ENCODE peak calls at places on chromosomes 6 and 20, in nine cellular contexts. Q is esophagus squamous epithelium, Y is uterus, E is H1, J is tibial nerve, W is adrenal gland, O is IMR-90, X is A549, K is transverse colon. M is an unnamed sample.
A peak's percentile ranks its signal among the peaks of the same experiment; 100 is the strongest.

GRCh38 chr6:83008631-83009030 is 57.0 kb downstream of the UBE3D start:
- DNase-seq in X (peak; percentile 12), J (no peak), Q (no peak), O (no peak), W (no peak), E (no peak), K (no peak), Y (no peak), M (no peak)

GRCh38 chr6:146441907-146442306 is 101.7 kb upstream of the RAB32 start:
- DNase-seq in Y (no peak), Q (no peak), J (no peak), X (no peak), O (no peak), E (no peak), K (no peak), W (no peak), M (no peak)

GRCh38 chr20:45407067-45407745 is 883 bp upstream of the DBNDD2 start:
- DNase-seq in E (no peak), W (peak; percentile 47), J (no peak), X (no peak), Y (peak; percentile 62), O (no peak), Q (no peak), K (peak; percentile 58), M (peak; percentile 45)

GRCh38 chr6:43192911-43193310 is 10.9 kb downstream of the CUL9 start:
- DNase-seq in Q (no peak), X (no peak), E (no peak), W (no peak), Y (no peak), O (no peak), K (no peak), J (no peak), M (no peak)

GRCh38 chr6:69918766-69919165 is 52.4 kb downstream of the COL19A1 start:
- DNase-seq in J (no peak), E (no peak), X (no peak), Q (no peak), K (no peak), O (peak; percentile 6), Y (no peak), W (no peak), M (no peak)

GRCh38 chr6:129104131-129104530 is 221.2 kb downstream of the LAMA2 start:
- DNase-seq in Y (no peak), W (no peak), X (no peak), O (peak; percentile 71), J (no peak), Q (no peak), E (no peak), K (no peak), M (no peak)

GRCh38 chr6:134345780-134346179 is 27.9 kb upstream of the SGK1 start:
- DNase-seq in X (no peak), O (no peak), Q (no peak), J (peak; percentile 44), W (no peak), Y (no peak), K (no peak), E (no peak), M (no peak)

GRCh38 chr6:74578339-74578738 is 627.5 kb downstream of the COL12A1 start:
- DNase-seq in K (no peak), Q (no peak), X (peak; percentile 4), J (no peak), O (peak; percentile 89), Y (no peak), W (no peak), E (no peak), M (no peak)

GRCh38 chr20:41748756-41749582 is 130.8 kb upstream of the CHD6 start:
- DNase-seq in Y (no peak), W (no peak), X (no peak), Q (no peak), K (no peak), J (no peak), E (no peak), O (no peak), M (no peak)

GRCh38 chr20:1094706-1095220 is 23.6 kb upstream of the PSMF1 start:
- DNase-seq in W (no peak), E (no peak), O (no peak), Q (no peak), J (no peak), X (no peak), K (no peak), Y (no peak), M (no peak)

GRCh38 chr6:114282268-114282667 is 60.6 kb downstream of the HS3ST5 start:
- DNase-seq in W (no peak), O (no peak), E (no peak), Q (no peak), X (no peak), K (no peak), Y (no peak), J (no peak), M (no peak)

GRCh38 chr6:96450760-96451116 is 70.9 kb upstream of the UFL1 start:
- DNase-seq in O (no peak), Q (no peak), E (no peak), W (no peak), J (no peak), Y (no peak), K (no peak), X (no peak), M (no peak)

GRCh38 chr20:53867741-53868351 is 202.5 kb downstream of the BCAS1 start:
- DNase-seq in W (no peak), J (no peak), E (no peak), Y (no peak), Q (no peak), O (no peak), X (no peak), K (no peak), M (no peak)

GRCh38 chr6:153729189-153729588 is 309.9 kb upstream of the OPRM1 start:
- DNase-seq in Q (no peak), O (no peak), W (no peak), K (no peak), X (no peak), Y (no peak), J (no peak), E (no peak), M (no peak)

GRCh38 chr6:170444811-170445211 is 108.3 kb downstream of the PSMB1 start:
- DNase-seq in W (no peak), Q (no peak), O (no peak), Y (no peak), J (no peak), K (no peak), E (no peak), X (no peak), M (no peak)

GRCh38 chr20:57878803-57879424 is 169.1 kb upstream of the PMEPA1 start:
- DNase-seq in K (no peak), X (no peak), J (no peak), W (no peak), O (no peak), Y (no peak), E (no peak), Q (no peak), M (no peak)

GRCh38 chr20:47358672-47359532 is 2.4 kb upstream of the ZMYND8 start:
- DNase-seq in O (peak; percentile 90), Y (peak; percentile 88), J (peak; percentile 72), K (peak; percentile 88), E (no peak), X (peak; percentile 97), W (peak; percentile 85), Q (peak; percentile 18), M (peak; percentile 88)
- TF ChIP-seq POLR2A in O (peak; percentile 6), Y (peak; percentile 11), J (peak; percentile 69), K (peak; percentile 83), E (no peak), X (peak; percentile 46), W (peak; percentile 92), Q (peak; percentile 45), M (peak; percentile 47)

GRCh38 chr6:10463491-10464481 is 48.9 kb upstream of the TFAP2A start:
- DNase-seq in W (no peak), J (no peak), O (no peak), Q (no peak), K (no peak), E (no peak), X (no peak), Y (no peak), M (no peak)

GRCh38 chr6:10460096-10460495 is 45.2 kb upstream of the TFAP2A start:
- DNase-seq in Q (no peak), E (no peak), X (no peak), Y (no peak), O (no peak), K (no peak), J (no peak), W (no peak), M (no peak)

GRCh38 chr6:10461850-10462249 is 47.0 kb upstream of the TFAP2A start:
- DNase-seq in X (no peak), Q (no peak), J (no peak), K (no peak), O (no peak), Y (no peak), W (no peak), E (no peak), M (no peak)

GRCh38 chr6:10463040-10463439 is 48.2 kb upstream of the TFAP2A start:
- DNase-seq in Q (no peak), K (no peak), Y (no peak), J (no peak), W (no peak), O (no peak), X (no peak), E (no peak), M (no peak)

DNA sequence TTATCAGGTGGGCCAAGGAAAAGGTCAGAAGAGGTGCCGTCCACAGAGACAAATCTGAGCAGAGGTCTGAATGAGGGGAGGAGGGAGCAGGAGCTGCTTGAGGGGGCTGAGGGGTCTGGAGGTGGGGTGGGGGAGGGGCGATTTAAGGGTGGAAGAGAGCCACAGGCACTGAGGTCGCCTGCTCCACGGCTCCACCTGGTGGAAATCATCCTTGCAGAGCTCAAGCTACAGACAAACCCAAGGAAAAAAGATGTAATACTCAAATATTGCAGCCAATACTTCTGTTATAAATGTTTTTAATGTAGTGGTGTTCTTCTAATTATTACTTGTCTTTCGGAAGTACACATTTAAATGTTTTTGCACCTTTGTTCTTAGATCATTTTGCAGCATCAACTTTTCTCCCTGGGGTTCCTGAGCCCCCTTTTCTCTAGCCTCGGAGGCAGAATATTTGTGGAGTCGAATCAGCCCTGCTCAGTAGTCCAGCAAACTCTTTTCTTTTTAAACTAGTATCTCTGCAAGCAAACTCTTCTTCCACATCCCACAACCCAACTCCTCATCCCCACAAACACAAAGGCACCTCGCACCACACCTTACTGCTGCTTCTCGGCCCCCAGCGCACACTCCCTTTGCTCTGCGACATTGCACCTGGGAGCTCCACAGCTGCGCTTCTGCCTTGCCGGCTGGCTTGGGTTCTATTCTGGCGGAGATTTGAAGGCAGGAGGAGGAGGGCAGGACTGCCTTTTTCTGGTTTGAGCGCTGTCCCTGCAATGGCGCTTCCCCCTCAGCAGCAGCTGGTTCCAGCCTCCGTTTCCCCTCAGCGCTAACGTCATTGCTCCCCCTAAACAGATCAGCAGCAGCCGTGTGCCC is 51.0 kb upstream of the TFAP2A start:
- DNase-seq in Q (no peak), Y (no peak), E (no peak), W (no peak), O (peak; percentile 28), J (no peak), X (peak; percentile 72), K (no peak), M (no peak)
- H3K9me3 ChIP-seq in Q (no peaks in the 10 kb centered on the region), Y (no peaks in the 10 kb centered on the region), E (no peaks in the 10 kb centered on the region), W (no peaks in the 10 kb centered on the region), O (peaks cover 1% of the 10 kb centered on the region), J (peaks cover 7% of the 10 kb centered on the region), X (no peaks in the 10 kb centered on the region), K (no peaks in the 10 kb centered on the region), M (no peaks in the 10 kb centered on the region)

GRCh38 chr6:80005406-80005805 is 957 bp downstream of the TTK start:
- DNase-seq in X (no peak), E (no peak), O (no peak), Q (no peak), Y (no peak), K (no peak), J (no peak), W (no peak), M (no peak)
- H3K4me3 ChIP-seq in X (peak overlapping the region; percentile 79), E (peak overlapping the region; percentile 72), O (peak overlapping the region; percentile 69), Q (peak overlapping the region; percentile 69), Y (no peak overlapping the region), K (no peak overlapping the region), J (no peak overlapping the region), W (no peak overlapping the region), M (no peak overlapping the region)

GRCh38 chr6:27188206-27188884 is 59.2 kb upstream of the PRSS16 start:
- DNase-seq in O (peak; percentile 84), Y (peak; percentile 66), X (peak; percentile 58), Q (no peak), E (no peak), J (no peak), K (peak; percentile 70), W (peak; percentile 61), M (peak; percentile 57)
- TF ChIP-seq POLR2A in O (peak; percentile 53), Y (no peak), X (no peak), Q (no peak), E (peak; percentile 81), J (no peak), K (peak; percentile 73), W (peak; percentile 69), M (peak; percentile 37)

M was measured in body of pancreas.